ENCODE peak calls at places on chromosomes 16 and 17, in eight cellular contexts. N is cardiac fibroblast, V is fibroblast of the aortic adventitia, R is dorsolateral prefrontal cortex, Y is heart right ventricle, W is H7, A is AG09309, I is fibroblast of pulmonary artery. C is an unnamed sample.
A peak's percentile ranks its signal among the peaks of the same experiment; 100 is the strongest.

GRCh38 chr17:60170835-60171752 is 21.3 kb downstream of the CA4 start:
- DNase-seq in V (no peak), A (no peak), N (no peak), I (no peak), Y (no peak), R (peak; percentile 77), W (no peak), C (no peak)

GRCh38 chr16:12160815-12161550 is 184.4 kb downstream of the SNX29 start:
- DNase-seq in R (no peak), V (peak; percentile 22), W (no peak), N (no peak), A (no peak), I (no peak), Y (no peak), C (no peak)

GRCh38 chr16:3454093-3454492 is 10.6 kb downstream of the NAA60 start:
- DNase-seq in V (no peak), R (no peak), I (no peak), N (no peak), Y (no peak), A (no peak), W (peak; percentile 57), C (no peak)

GRCh38 chr16:50924759-50925545 is 183.1 kb downstream of the CYLD start:
- DNase-seq in A (no peak), N (no peak), V (no peak), W (no peak), I (no peak), Y (no peak), R (no peak), C (no peak)

GRCh38 chr17:2259769-2260536 is 43.6 kb downstream of the SMG6 start:
- DNase-seq in I (peak; percentile 26), W (no peak), R (no peak), V (peak; percentile 45), Y (no peak), N (no peak), A (no peak), C (no peak)

GRCh38 chr16:89446136-89446974 is 44.0 kb downstream of the ANKRD11 start:
- DNase-seq in Y (no peak), W (no peak), R (no peak), I (no peak), V (no peak), N (no peak), A (no peak), C (no peak)

GRCh38 chr16:58306327-58306726 is 11.5 kb upstream of the PRSS54 start:
- DNase-seq in V (peak; percentile 31), R (no peak), Y (no peak), A (no peak), W (no peak), N (peak; percentile 58), I (peak; percentile 55), C (peak; percentile 43)

GRCh38 chr16:89689142-89689541 is 2.7 kb downstream of the CDK10 start:
- DNase-seq in Y (no peak), I (no peak), N (no peak), W (no peak), V (no peak), R (no peak), A (no peak), C (no peak)

GRCh38 chr16:66970775-66971725 is 10.0 kb downstream of the CES3 start:
- DNase-seq in W (no peak), R (no peak), I (peak; percentile 20), N (no peak), A (no peak), V (peak; percentile 22), Y (no peak), C (peak; percentile 48)

GRCh38 chr17:58412910-58413630 is 4.3 kb downstream of the RNF43 start:
- DNase-seq in V (no peak), N (no peak), Y (no peak), A (no peak), R (no peak), I (no peak), W (no peak), C (no peak)

GRCh38 chr17:69103557-69104233 is 38.0 kb downstream of the ABCA6 start:
- DNase-seq in V (no peak), I (no peak), A (no peak), N (no peak), R (no peak), Y (no peak), W (no peak), C (no peak)

GRCh38 chr16:88387941-88388627 is 5.3 kb downstream of the ZNF469 start:
- DNase-seq in A (no peak), W (no peak), Y (no peak), V (no peak), I (peak; percentile 17), R (peak; percentile 65), N (peak; percentile 29), C (no peak)

GRCh38 chr16:86240716-86241363 is 269.5 kb upstream of the FOXF1 start:
- DNase-seq in Y (no peak), W (no peak), R (no peak), I (no peak), V (no peak), N (no peak), A (no peak), C (no peak)

GRCh38 chr16:4494746-4495490 is 18.7 kb downstream of the HMOX2 start:
- DNase-seq in W (no peak), I (peak; percentile 69), N (peak; percentile 62), A (no peak), R (no peak), V (peak; percentile 77), Y (no peak), C (peak; percentile 75)

GRCh38 chr16:50096791-50097190 is 31.0 kb downstream of the HEATR3 start:
- DNase-seq in N (peak; percentile 13), R (no peak), W (no peak), I (peak; percentile 10), Y (no peak), A (peak; percentile 63), V (peak; percentile 23), C (peak; percentile 43)

GRCh38 chr16:73427177-73427576 is 379.2 kb upstream of the ZFHX3 start:
- DNase-seq in Y (no peak), A (no peak), R (no peak), V (no peak), N (no peak), W (peak; percentile 27), I (no peak), C (no peak)

GRCh38 chr17:80924111-80924806 is 67.4 kb upstream of the CHMP6 start:
- DNase-seq in Y (no peak), W (no peak), A (no peak), N (no peak), I (no peak), R (no peak), V (no peak), C (no peak)

GRCh38 chr16:54106078-54106477 is 180.5 kb downstream of the IRX3 start:
- DNase-seq in W (no peak), V (no peak), Y (no peak), A (no peak), N (no peak), I (no peak), R (no peak), C (no peak)

GRCh38 chr17:38870259-38871165 is 654 bp downstream of the LASP1 start:
- DNase-seq in A (no peak), I (no peak), N (peak; percentile 64), R (peak; percentile 55), Y (peak; percentile 76), W (peak; percentile 88), V (peak; percentile 54), C (no peak)
- H3K4me3 ChIP-seq in A (peak overlapping the region; percentile 99), I (peak overlapping the region; percentile 98), N (peak overlapping the region; percentile 99), R (peak overlapping the region; percentile 97), Y (peak overlapping the region; percentile 98), W (peak overlapping the region; percentile 99), V (peak overlapping the region; percentile 96), C (peak overlapping the region; percentile 79)

DNA sequence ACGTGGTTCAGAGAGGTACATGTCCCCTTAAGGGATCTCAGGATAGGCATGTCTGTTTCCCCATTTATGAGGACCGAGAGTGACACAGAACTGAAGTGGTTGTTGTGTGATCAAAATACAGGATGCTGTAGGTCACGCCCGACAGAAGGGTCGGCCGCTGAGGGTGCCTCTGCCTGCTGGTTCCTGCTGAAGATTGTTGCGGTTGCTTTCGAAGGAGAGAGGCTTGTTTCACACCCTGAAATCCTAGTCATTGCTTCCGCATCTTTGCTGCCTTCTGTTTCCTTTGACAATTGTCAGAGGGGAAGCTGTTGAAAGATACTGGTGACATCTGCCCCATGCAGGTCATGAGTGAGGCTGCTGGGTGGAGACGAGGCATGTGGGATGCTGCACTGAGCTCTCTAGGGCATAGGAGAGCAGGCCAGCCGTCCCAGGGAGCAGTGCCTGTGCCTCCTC is 3.8 kb upstream of the NAT9 start:
- DNase-seq in I (no peak), N (no peak), Y (peak; percentile 38), V (no peak), A (no peak), R (no peak), W (no peak), C (no peak)
- H3K4me3 ChIP-seq in I (no peak overlapping the region), N (no peak overlapping the region), Y (no peak overlapping the region), V (no peak overlapping the region), A (no peak overlapping the region), R (no peak overlapping the region), W (no peak overlapping the region), C (no peak overlapping the region)

DNA sequence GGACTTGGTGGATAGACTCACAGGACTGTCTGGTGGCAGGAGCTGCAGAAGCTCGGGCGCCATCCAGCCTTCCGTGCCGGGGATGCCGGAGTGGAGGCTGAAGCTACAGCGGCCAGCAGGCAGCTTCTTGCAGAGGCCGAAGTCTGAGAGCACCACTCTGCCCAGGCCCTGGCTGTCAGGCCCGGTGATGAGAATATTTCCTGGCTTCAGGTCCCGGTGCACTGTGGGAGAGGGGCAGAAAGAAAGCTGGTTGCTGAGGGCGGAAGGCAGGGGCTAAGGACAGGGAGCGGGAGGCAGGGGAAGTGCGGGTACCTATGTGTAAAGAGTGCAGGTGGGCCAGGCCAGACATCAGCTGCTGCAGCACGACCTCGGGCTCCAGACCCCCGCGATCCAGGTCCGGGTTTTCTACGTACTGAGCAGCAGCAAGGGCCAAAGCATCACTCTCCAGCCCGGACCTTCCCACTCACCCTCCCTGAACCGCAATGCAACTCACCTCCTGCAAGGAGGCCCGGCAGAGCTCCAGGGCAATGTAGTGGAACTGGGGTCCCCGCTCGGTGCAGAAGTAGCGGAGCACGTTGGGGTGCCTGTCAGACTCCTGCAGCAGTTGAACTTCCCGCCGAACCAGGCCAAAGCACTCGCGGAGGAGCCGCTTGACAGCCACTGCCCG is 16.2 kb downstream of the PLK1 start:
- DNase-seq in W (peak; percentile 92), Y (no peak), I (peak; percentile 37), R (no peak), A (no peak), V (peak; percentile 28), N (peak; percentile 40), C (peak; percentile 15)
- H3K4me3 ChIP-seq in W (peak overlapping the region; percentile 44), Y (peak overlapping the region; percentile 26), I (no peak overlapping the region), R (no peak overlapping the region), A (peak overlapping the region; percentile 12), V (no peak overlapping the region), N (no peak overlapping the region), C (peak overlapping the region; percentile 50)

GRCh38 chr16:57132470-57132869 is 40.1 kb downstream of the CPNE2 start:
- DNase-seq in A (no peak), R (no peak), Y (no peak), V (no peak), I (no peak), W (no peak), N (no peak), C (no peak)

GRCh38 chr16:57137043-57137442 is 44.7 kb downstream of the CPNE2 start:
- DNase-seq in V (no peak), W (no peak), R (no peak), Y (no peak), A (no peak), N (no peak), I (no peak), C (no peak)

GRCh38 chr16:57133101-57133500 is 40.7 kb downstream of the CPNE2 start:
- DNase-seq in R (no peak), I (no peak), Y (no peak), V (no peak), A (no peak), N (no peak), W (no peak), C (no peak)

GRCh38 chr16:57133911-57134310 is 41.5 kb downstream of the CPNE2 start:
- DNase-seq in V (no peak), R (no peak), W (no peak), Y (no peak), A (no peak), N (no peak), I (no peak), C (no peak)

GRCh38 chr16:57134982-57135381 is 42.6 kb downstream of the CPNE2 start:
- DNase-seq in R (no peak), Y (no peak), N (no peak), A (no peak), V (no peak), W (no peak), I (no peak), C (no peak)
- H3K4me3 ChIP-seq in R (no peak overlapping the region), Y (peak overlapping the region; percentile 20), N (no peak overlapping the region), A (no peak overlapping the region), V (no peak overlapping the region), W (no peak overlapping the region), I (no peak overlapping the region), C (no peak overlapping the region)

C was measured in brain microvascular endothelial cell.